ENCODE peak calls at places on chromosomes 6 and 20, in six cellular contexts. S is IMR-90, F is GM13977, J is lower lobe of right lung, Y is nephron progenitor cell, B is mesothelial cell of epicardium. R is an unnamed sample.

GRCh38 chr20:62338294-62338620 is 28.9 kb downstream of the LAMA5 start:
- DNase-seq in B (no peak), Y (no peak), J (no peak), S (no peak), F (no peak), R (no peak)

GRCh38 chr6:158519354-158519753 is 40.5 kb upstream of the TMEM181 start:
- DNase-seq in F (no peak), Y (no peak), J (no peak), S (no peak), B (no peak), R (no peak)

GRCh38 chr20:46713957-46714834 is 4.7 kb downstream of the SLC2A10 start:
- DNase-seq in F (no peak), B (no peak), J (no peak), Y (no peak), S (no peak), R (no peak)

GRCh38 chr6:153123801-153124200 is 7.3 kb downstream of the RGS17 start:
- DNase-seq in Y (no peak), J (no peak), F (no peak), S (no peak), B (no peak), R (no peak)

GRCh38 chr6:73779943-73780342 is 83.9 kb downstream of the CD109 start:
- DNase-seq in S (no peak), J (no peak), F (no peak), Y (no peak), B (no peak), R (no peak)

GRCh38 chr6:151310852-151311767 is 71.3 kb downstream of the AKAP12 start:
- DNase-seq in Y (no peak), J (no peak), F (no peak), S (no peak), B (no peak), R (no peak)

GRCh38 chr6:74899416-74899815 is 306.4 kb downstream of the COL12A1 start:
- DNase-seq in B (no peak), Y (no peak), F (no peak), J (no peak), S (peak; percentile 64), R (peak; percentile 6)

GRCh38 chr20:6496874-6497273 is 270.6 kb upstream of the BMP2 start:
- DNase-seq in Y (no peak), J (no peak), B (no peak), F (no peak), S (no peak), R (no peak)

GRCh38 chr20:17849901-17850673 is 118.5 kb downstream of the SNX5 start:
- DNase-seq in F (no peak), B (no peak), Y (no peak), S (peak; percentile 99), J (peak; percentile 53), R (no peak)

GRCh38 chr20:13744403-13744802 is 40.3 kb downstream of the ESF1 start:
- DNase-seq in S (no peak), Y (no peak), F (no peak), J (no peak), B (no peak), R (no peak)

GRCh38 chr6:38570750-38571149 is 69.0 kb downstream of the BTBD9 start:
- DNase-seq in B (no peak), Y (no peak), S (peak; percentile 40), F (no peak), J (no peak), R (no peak)

GRCh38 chr20:3768342-3769130 is 983 bp upstream of the ADISSP start:
- DNase-seq in S (peak; percentile 81), B (peak; percentile 73), F (peak; percentile 84), Y (peak; percentile 91), J (peak; percentile 84), R (peak; percentile 80)

GRCh38 chr6:69875715-69876114 is 9.4 kb downstream of the COL19A1 start:
- DNase-seq in J (no peak), Y (no peak), B (no peak), S (no peak), F (no peak), R (no peak)

GRCh38 chr20:62635852-62636251 is 6.5 kb upstream of the SLCO4A1 start:
- DNase-seq in F (no peak), B (no peak), S (no peak), Y (no peak), J (no peak), R (no peak)

GRCh38 chr20:37836926-37837325 is 66.0 kb upstream of the VSTM2L start:
- DNase-seq in F (no peak), S (no peak), J (no peak), B (no peak), Y (no peak), R (no peak)
- TF ChIP-seq CTCF in F (no peak), S (no peak), J (no peak), B (no peak), Y (no peak), R (no peak)

DNA sequence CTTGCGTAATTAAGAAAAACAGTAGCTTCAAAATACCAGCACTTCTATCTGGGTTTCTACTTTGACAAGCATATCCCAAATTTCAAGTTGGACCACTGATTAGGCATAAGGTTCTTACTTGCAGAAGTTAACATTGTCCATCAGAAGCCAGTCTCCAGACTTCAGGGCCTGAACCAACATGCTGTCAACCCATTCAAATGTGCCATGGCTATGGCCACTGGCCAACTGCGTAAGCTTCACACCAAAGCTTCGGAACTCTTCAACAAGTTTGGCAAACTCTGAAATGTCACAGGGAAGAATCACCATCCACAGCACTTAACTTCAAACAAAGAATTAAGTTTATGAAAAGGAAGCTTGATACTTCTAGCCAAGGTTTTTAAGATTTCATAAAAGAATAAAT is 78.0 kb upstream of the LYRM2 start:
- DNase-seq in B (no peak), F (no peak), S (no peak), J (no peak), Y (no peak), R (no peak)
- TF ChIP-seq CTCF in B (no peak), F (no peak), S (no peak), J (no peak), Y (no peak), R (no peak)

GRCh38 chr6:84762220-84762940 is 2.0 kb downstream of the TBX18 start:
- DNase-seq in B (no peak), J (no peak), Y (peak; percentile 50), F (no peak), S (no peak), R (peak; percentile 50)
- TF ChIP-seq CTCF in B (no peak), J (no peak), Y (no peak), F (no peak), S (peak; percentile 13), R (no peak)

GRCh38 chr6:68559716-68560115 is 75.4 kb upstream of the ADGRB3 start:
- DNase-seq in F (no peak), Y (peak; percentile 21), S (no peak), J (no peak), B (no peak), R (peak; percentile 11)

GRCh38 chr6:68559052-68559451 is 76.0 kb upstream of the ADGRB3 start:
- DNase-seq in F (no peak), S (no peak), B (no peak), J (no peak), Y (no peak), R (no peak)
- TF ChIP-seq CTCF in F (no peak), S (no peak), B (no peak), J (no peak), Y (no peak), R (no peak)

GRCh38 chr6:45619994-45620471 is 242.3 kb upstream of the SUPT3H start:
- DNase-seq in S (peak; percentile 63), J (no peak), F (no peak), Y (no peak), B (no peak), R (no peak)
- TF ChIP-seq CTCF in S (no peak), J (no peak), F (no peak), Y (no peak), B (no peak), R (no peak)

GRCh38 chr6:41229716-41230115 is 1.6 kb downstream of the TREML4 start:
- DNase-seq in B (no peak), Y (no peak), J (no peak), F (no peak), S (no peak), R (no peak)
- TF ChIP-seq CTCF in B (no peak), Y (no peak), J (no peak), F (no peak), S (no peak), R (no peak)

DNA sequence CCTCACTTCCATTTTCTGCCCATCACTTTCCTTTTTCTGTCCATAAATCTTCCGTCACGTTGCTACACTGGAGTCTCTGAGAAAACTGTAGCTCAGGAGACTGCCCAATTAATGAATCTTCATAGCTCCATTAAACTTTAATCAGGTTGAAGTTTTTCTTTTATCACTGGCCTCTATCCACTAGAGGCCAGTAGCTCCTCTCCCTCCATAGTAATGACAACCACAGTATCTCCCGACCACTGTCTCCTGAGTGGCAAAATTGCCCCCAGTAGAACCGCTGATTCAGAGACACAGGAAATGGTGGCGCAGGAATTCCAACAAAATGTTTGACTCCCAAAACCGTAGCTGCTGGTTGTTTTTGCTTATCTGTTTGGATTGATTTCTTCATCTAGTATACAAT is 18.4 kb upstream of the DOK5 start:
- DNase-seq in J (no peak), B (no peak), F (no peak), S (no peak), Y (no peak), R (no peak)
- TF ChIP-seq CTCF in J (no peak), B (no peak), F (no peak), S (no peak), Y (no peak), R (no peak)

R was measured in endothelial cell.